ENCODE peak calls at places on chromosomes 12 and 14, in five cellular contexts. O is MM.1S, H is IMR-90, T is uterus, R is left ventricle myocardium inferior. Y is an unnamed sample.
A peak's percentile ranks its signal among the peaks of the same experiment; 100 is the strongest.

GRCh38 chr12:123933214-123933613 is 39.4 kb downstream of the CCDC92 start:
- DNase-seq in O (no peak), H (no peak), T (no peak), R (no peak), Y (no peak)

GRCh38 chr12:116161588-116161987 is 115.9 kb downstream of the MED13L start:
- DNase-seq in O (no peak), H (peak; percentile 73), T (no peak), R (no peak), Y (peak; percentile 83)

GRCh38 chr12:58247633-58248032 is 306.3 kb downstream of the ATP23 start:
- DNase-seq in O (no peak), H (no peak), T (no peak), R (no peak), Y (no peak)

GRCh38 chr12:121626853-121627623 is 708 bp downstream of the ORAI1 start:
- DNase-seq in O (peak; percentile 33), H (peak; percentile 61), T (peak; percentile 43), R (peak; percentile 44), Y (peak; percentile 39)

GRCh38 chr12:116784238-116784612 is 46.1 kb downstream of the RNFT2 start:
- DNase-seq in O (no peak), H (no peak), T (no peak), R (no peak), Y (no peak)

GRCh38 chr12:104741072-104741471 is 217.0 kb downstream of the SLC41A2 start:
- DNase-seq in O (no peak), H (no peak), T (no peak), R (no peak), Y (no peak)

GRCh38 chr14:25833341-25834121 is 764.3 kb downstream of the NOVA1 start:
- DNase-seq in O (peak; percentile 21), H (no peak), T (peak; percentile 15), R (no peak), Y (peak; percentile 36)

GRCh38 chr12:72098622-72099021 is 160.0 kb downstream of the TPH2 start:
- DNase-seq in O (no peak), H (peak; percentile 2), T (no peak), R (no peak), Y (no peak)

GRCh38 chr12:120817559-120818330 is 86.4 kb downstream of the SPPL3 start:
- DNase-seq in O (no peak), H (no peak), T (no peak), R (no peak), Y (no peak)

GRCh38 chr14:69059658-69060648 is 80.9 kb upstream of the ACTN1 start:
- DNase-seq in O (no peak), H (peak; percentile 99), T (peak; percentile 50), R (no peak), Y (peak; percentile 71)

GRCh38 chr12:132651444-132652100 is 33.0 kb downstream of the P2RX2 start:
- DNase-seq in O (no peak), H (no peak), T (no peak), R (no peak), Y (no peak)

GRCh38 chr12:48286665-48287064 is 64.1 kb downstream of the ZNF641 start:
- DNase-seq in O (no peak), H (no peak), T (no peak), R (no peak), Y (no peak)

GRCh38 chr12:48818831-48819590 is 715 bp downstream of the CACNB3 start:
- DNase-seq in O (peak; percentile 25), H (no peak), T (peak; percentile 43), R (no peak), Y (no peak)

GRCh38 chr12:48489012-48489411 is 6.7 kb downstream of the C12orf54 start:
- DNase-seq in O (no peak), H (peak; percentile 48), T (no peak), R (no peak), Y (peak; percentile 99)

DNA sequence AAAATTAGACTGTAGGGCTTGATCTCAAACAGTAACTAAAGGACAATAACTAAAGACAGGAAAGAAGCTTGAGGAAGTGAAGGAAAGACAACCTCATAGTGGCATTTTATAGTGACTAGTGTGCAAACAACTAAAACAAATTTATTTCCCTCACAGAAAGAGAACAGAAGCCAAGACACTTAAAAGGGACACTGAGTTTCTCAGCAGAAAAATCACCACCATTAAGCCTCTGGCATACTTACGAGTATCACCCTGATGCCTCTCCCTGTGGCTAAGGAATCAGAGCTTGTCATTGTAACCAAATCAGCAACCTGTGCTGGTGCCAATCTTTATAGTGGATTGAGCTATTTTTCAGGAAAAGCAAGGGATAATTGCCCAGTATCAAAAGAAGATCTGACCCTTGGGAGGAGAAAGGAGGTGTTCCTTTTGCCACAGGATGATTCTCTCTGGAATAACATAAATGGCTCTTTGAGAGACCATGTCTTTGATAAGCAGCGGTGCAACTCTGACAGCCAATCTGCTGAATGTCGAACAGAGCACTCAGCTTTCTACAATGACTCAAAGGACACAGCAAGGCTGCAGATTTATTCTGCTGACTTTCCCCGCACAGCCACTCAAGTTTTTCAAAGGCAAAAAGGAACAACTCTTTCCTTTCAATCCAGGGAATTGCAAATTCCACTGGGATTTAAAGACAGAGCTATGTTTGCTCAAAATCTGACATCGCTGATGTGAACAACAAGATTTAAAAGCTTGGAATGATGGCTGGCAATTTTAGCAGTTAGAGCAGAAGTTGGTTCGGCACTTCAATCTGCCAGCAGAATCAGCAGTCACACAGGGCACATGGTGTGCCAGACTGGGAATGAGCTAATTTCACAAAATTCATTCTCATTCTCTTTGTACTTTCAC is 34.6 kb downstream of the ATF7 start:
- DNase-seq in O (no peak), H (no peak), T (no peak), R (no peak), Y (no peak)
- H3K4me3 ChIP-seq in O (no peak overlapping the region), H (no peak overlapping the region), T (no peak overlapping the region), R (peak overlapping the region; percentile 46), Y (no peak overlapping the region)

GRCh38 chr12:55729592-55730446 is 1.0 kb upstream of the CD63 start:
- DNase-seq in O (peak; percentile 70), H (peak; percentile 94), T (peak; percentile 92), R (peak; percentile 90), Y (peak; percentile 90)
- TF ChIP-seq CTCF in O (no peak), H (peak; percentile 12), T (peak; percentile 11), R (no peak), Y (no peak)

GRCh38 chr12:304815-305214 is 42.2 kb upstream of the SLC6A13 start:
- DNase-seq in O (no peak), H (peak; percentile 43), T (no peak), R (no peak), Y (peak; percentile 30)

GRCh38 chr12:308511-308910 is 45.9 kb upstream of the SLC6A13 start:
- DNase-seq in O (no peak), H (no peak), T (no peak), R (no peak), Y (peak; percentile 39)

GRCh38 chr12:307406-307805 is 44.8 kb upstream of the SLC6A13 start:
- DNase-seq in O (no peak), H (no peak), T (no peak), R (no peak), Y (no peak)
- H3K36me3 ChIP-seq in O (peaks cover 21% of the 10 kb centered on the region), H (peaks cover 42% of the 10 kb centered on the region), T (no peaks in the 10 kb centered on the region), R (peaks cover 99% of the 10 kb centered on the region), Y (peaks cover 12% of the 10 kb centered on the region)

GRCh38 chr12:46830731-46831334 is 5.0 kb upstream of the SLC38A4 start:
- DNase-seq in O (no peak), H (no peak), T (no peak), R (no peak), Y (peak; percentile 61)

GRCh38 chr12:46832084-46832704 is 6.4 kb upstream of the SLC38A4 start:
- DNase-seq in O (no peak), H (no peak), T (no peak), R (no peak), Y (no peak)

GRCh38 chr12:46835785-46836184 is 10.0 kb upstream of the SLC38A4 start:
- DNase-seq in O (no peak), H (no peak), T (no peak), R (no peak), Y (no peak)

GRCh38 chr12:46825526-46826414 is at the start of gene SLC38A4:
- DNase-seq in O (no peak), H (peak; percentile 32), T (peak; percentile 26), R (peak; percentile 35), Y (no peak)

DNA sequence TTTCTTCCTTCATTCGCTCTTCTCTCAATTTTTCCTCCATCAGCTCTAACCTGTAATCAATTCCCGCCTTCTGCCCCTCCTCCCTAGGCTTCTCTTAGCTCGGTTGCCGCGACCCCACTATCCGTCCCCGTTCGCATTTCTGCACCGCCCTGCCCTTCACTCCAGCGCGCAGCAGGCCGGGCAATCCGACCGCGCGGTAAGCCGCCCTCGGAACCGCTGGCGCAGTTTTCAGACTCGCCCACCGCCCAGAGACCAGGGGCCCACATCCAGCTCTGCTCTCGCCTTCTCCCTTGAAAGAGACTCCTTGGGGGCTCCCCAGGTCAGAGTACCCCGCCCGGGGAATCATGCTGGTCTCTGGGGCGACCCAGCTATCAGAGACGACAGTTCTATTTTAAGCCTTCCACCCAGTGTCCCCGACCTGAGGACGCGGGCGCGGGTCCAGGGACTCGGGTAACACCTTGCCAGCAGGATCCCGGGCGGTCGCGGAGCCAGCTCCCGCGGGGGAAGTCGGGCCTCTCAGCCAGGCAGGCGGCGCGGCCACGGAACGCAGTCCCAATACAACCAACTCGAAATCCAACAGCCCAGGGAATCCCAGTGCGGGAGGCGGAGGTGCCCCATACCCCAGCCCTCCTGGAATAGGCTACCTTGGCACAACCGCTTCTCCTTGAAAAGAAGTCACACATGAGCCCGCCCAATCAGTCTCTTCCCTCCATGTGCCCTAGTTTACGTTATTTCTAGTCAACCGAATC is 5.7 kb upstream of the SLC38A4 start:
- DNase-seq in O (no peak), H (no peak), T (no peak), R (peak; percentile 77), Y (no peak)
- H3K4me3 ChIP-seq in O (no peak overlapping the region), H (peak overlapping the region; percentile 14), T (peak overlapping the region; percentile 44), R (peak overlapping the region; percentile 67), Y (peak overlapping the region; percentile 44)

DNA sequence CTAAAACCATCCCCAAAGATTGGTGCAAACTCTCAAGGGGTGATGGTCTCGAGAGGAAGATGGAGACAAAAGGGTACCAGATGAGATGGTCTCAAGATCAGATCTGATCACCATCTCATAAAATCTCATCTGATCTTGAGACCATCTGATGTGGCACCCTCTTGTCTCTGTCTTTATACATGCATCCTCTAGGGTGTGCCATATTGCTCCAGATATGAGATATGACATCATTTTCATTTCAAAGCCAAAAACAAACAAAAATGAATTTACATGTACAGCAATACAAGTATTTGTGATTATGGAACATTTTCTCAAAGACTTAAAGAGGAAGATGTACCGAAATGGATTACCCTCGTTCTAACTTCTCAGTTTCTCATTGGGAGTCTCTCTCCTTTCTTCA is 787.2 kb downstream of the GALC start:
- DNase-seq in O (no peak), H (no peak), T (no peak), R (no peak), Y (peak; percentile 10)
- TF ChIP-seq CTCF in O (no peak), H (no peak), T (no peak), R (no peak), Y (no peak)

GRCh38 chr14:101833045-101833444 is 71.5 kb downstream of the PPP2R5C start:
- DNase-seq in O (no peak), H (no peak), T (no peak), R (no peak), Y (no peak)
- H3K36me3 ChIP-seq in O (no peaks in the 10 kb centered on the region), H (peaks cover 3% of the 10 kb centered on the region), T (no peaks in the 10 kb centered on the region), R (no peaks in the 10 kb centered on the region), Y (no peaks in the 10 kb centered on the region)